ENCODE peak calls at places on chromosome 4, in nine cellular contexts. P, L, U, D, X, Q, N, C and R are unnamed samples.
A peak's percentile ranks its signal among the peaks of the same experiment; 100 is the strongest.

GRCh38 chr4:95869961-95870500 is 30.1 kb downstream of the PDHA2 start:
- DNase-seq in U (no peak), D (no peak), N (no peak), C (no peak), X (no peak), Q (no peak), P (no peak), L (no peak), R (no peak)

GRCh38 chr4:152063301-152064235 is 302.8 kb upstream of the GATB start:
- DNase-seq in C (peak; percentile 34), L (no peak), X (no peak), U (no peak), P (no peak), Q (no peak), D (no peak), N (no peak), R (no peak)

GRCh38 chr4:83662204-83662603 is 126.3 kb downstream of the GPAT3 start:
- DNase-seq in C (no peak), Q (no peak), X (no peak), D (no peak), N (no peak), U (no peak), P (no peak), L (no peak), R (no peak)

GRCh38 chr4:180932365-180933001 is 1310.7 kb upstream of the TENM3 start:
- DNase-seq in D (no peak), L (no peak), N (peak; percentile 46), X (no peak), P (no peak), Q (no peak), C (no peak), U (no peak), R (no peak)

GRCh38 chr4:33407496-33407895 is 2687.3 kb downstream of the PCDH7 start:
- DNase-seq in Q (no peak), X (no peak), C (no peak), N (no peak), P (no peak), D (no peak), U (no peak), L (no peak), R (no peak)

GRCh38 chr4:139625487-139625886 is 40.1 kb upstream of the MGST2 start:
- DNase-seq in N (no peak), L (no peak), C (peak; percentile 66), X (no peak), P (no peak), Q (no peak), U (no peak), D (no peak), R (no peak)

GRCh38 chr4:157741642-157742041 is 431.2 kb downstream of the GASK1B start:
- DNase-seq in X (no peak), D (no peak), N (no peak), Q (no peak), C (no peak), L (no peak), P (no peak), U (no peak), R (no peak)

GRCh38 chr4:159048166-159048886 is 54.6 kb upstream of the RAPGEF2 start:
- DNase-seq in U (peak; percentile 56), D (peak; percentile 47), P (peak; percentile 79), X (peak; percentile 76), N (peak; percentile 79), L (peak; percentile 46), C (peak; percentile 77), Q (peak; percentile 87), R (peak; percentile 16)

GRCh38 chr4:1807258-1807777 is 14.2 kb downstream of the FGFR3 start:
- DNase-seq in P (no peak), Q (no peak), N (no peak), C (no peak), U (no peak), L (no peak), X (peak; percentile 19), D (peak; percentile 30), R (no peak)

GRCh38 chr4:166670341-166670740 is 564.0 kb downstream of the SPOCK3 start:
- DNase-seq in U (no peak), D (no peak), X (no peak), P (no peak), N (no peak), L (no peak), C (no peak), Q (no peak), R (no peak)
- TF ChIP-seq POLR2A in U (no peak), D (no peak), X (no peak), P (no peak), N (no peak), L (no peak), C (no peak), Q (no peak), R (no peak)

GRCh38 chr4:104491396-104491821 is 3.3 kb downstream of the CXXC4 start:
- DNase-seq in U (peak; percentile 27), C (peak; percentile 34), L (no peak), D (peak; percentile 37), X (peak; percentile 58), N (no peak), P (no peak), Q (peak; percentile 86), R (peak; percentile 7)
- TF ChIP-seq POLR2A in U (no peak), C (no peak), L (no peak), D (peak; percentile 20), X (no peak), N (no peak), P (no peak), Q (no peak), R (peak; percentile 23)

DNA sequence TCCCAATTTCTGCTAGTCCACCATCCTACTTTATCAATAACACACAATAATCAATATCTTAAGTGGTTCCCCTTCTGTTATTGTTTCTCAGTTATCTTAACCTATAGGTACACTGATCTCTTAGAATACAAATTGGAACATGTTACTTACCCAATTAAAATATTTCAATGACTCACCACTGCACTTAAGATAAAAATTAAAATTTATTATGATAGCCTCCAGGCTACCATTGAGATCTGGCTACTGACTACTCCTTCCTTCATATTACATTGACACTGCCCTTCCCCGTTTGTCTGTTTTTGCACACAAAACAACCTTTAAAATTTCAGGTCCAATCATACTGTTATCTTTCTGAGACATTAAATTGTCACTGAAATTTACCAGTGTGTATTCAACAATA is 1074.7 kb downstream of the ADGRL3 start:
- DNase-seq in X (no peak), C (no peak), P (no peak), Q (no peak), L (no peak), D (no peak), N (no peak), U (no peak), R (no peak)
- TF ChIP-seq POLR2A in X (no peak), C (no peak), P (no peak), Q (no peak), L (no peak), D (no peak), N (no peak), U (no peak), R (no peak)

GRCh38 chr4:110475881-110476818 is at the start of gene ENPEP:
- DNase-seq in N (peak; percentile 36), L (peak; percentile 15), Q (peak; percentile 88), U (peak; percentile 73), D (no peak), P (no peak), X (peak; percentile 50), C (no peak), R (no peak)
- TF ChIP-seq POLR2A in N (no peak), L (no peak), Q (no peak), U (peak; percentile 33), D (no peak), P (no peak), X (peak; percentile 23), C (no peak), R (no peak)

GRCh38 chr4:2950221-2950989 is 12.8 kb downstream of the NOP14 start:
- DNase-seq in X (no peak), P (no peak), D (no peak), C (no peak), Q (no peak), U (no peak), L (no peak), N (peak; percentile 59), R (no peak)
- TF ChIP-seq POLR2A in X (no peak), P (no peak), D (no peak), C (no peak), Q (no peak), U (no peak), L (no peak), N (no peak), R (no peak)

GRCh38 chr4:80072607-80073361 is at the start of gene ANTXR2:
- DNase-seq in U (peak; percentile 91), Q (peak; percentile 98), X (peak; percentile 97), L (peak; percentile 80), D (peak; percentile 63), N (peak; percentile 98), P (peak; percentile 94), C (peak; percentile 85), R (peak; percentile 59)
- TF ChIP-seq POLR2A in U (peak; percentile 56), Q (no peak), X (peak; percentile 75), L (no peak), D (peak; percentile 27), N (peak; percentile 75), P (peak; percentile 73), C (no peak), R (peak; percentile 77)

DNA sequence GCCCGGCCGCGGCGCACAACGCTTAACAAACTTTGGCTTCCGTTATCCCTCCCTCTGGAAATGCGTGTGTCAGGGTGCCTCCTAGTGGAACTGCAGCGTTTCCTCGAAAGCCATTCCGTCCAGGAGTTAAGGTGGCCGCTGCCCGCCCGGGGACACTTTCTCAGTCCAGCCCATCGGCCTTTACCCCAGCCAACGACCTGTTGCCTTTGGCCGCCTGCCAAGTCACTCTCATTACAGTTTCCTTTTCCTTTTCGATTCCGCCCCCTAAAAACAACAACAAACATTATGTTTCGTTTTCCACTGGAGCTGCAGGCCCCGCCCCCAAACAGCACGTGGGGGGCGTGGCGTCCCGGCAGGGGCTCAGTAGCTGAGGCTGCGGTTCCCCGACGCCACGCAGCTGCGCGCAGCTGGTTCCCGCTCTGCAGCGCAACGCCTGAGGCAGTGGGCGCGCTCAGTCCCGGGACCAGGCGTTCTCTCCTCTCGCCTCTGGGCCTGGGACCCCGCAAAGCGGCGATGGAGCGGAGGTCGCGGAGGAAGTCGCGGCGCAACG is at the start of gene HERC5:
- DNase-seq in Q (peak; percentile 98), X (peak; percentile 95), P (peak; percentile 94), D (peak; percentile 93), U (peak; percentile 90), L (peak; percentile 85), N (peak; percentile 81), C (peak; percentile 94), R (peak; percentile 72)
- TF ChIP-seq POLR2A in Q (no peak), X (no peak), P (peak; percentile 46), D (no peak), U (peak; percentile 80), L (peak; percentile 41), N (no peak), C (no peak), R (no peak)